ENCODE peak calls at places on chromosomes 2 and 18, in ten cellular contexts. A, L, C, G, I, T, E, H, U and W are unnamed samples.

GRCh38 chr18:582465-582864 is 2.3 kb downstream of the CETN1 start:
- DNase-seq in A (no peak), L (no peak), C (no peak), G (no peak), I (no peak), T (no peak), E (no peak), H (no peak), U (no peak), W (no peak)

GRCh38 chr2:187529977-187530721 is 24.1 kb downstream of the TFPI start:
- DNase-seq in A (no peak), L (no peak), C (no peak), G (no peak), I (no peak), T (no peak), E (no peak), H (no peak), U (no peak), W (no peak)

GRCh38 chr2:120729410-120730052 is 6.1 kb upstream of the GLI2 start:
- DNase-seq in A (no peak), L (no peak), C (no peak), G (peak; percentile 82), I (no peak), T (peak; percentile 76), E (no peak), H (peak; percentile 7), U (peak; percentile 87), W (no peak)

GRCh38 chr2:121709776-121710469 is 26.8 kb downstream of the NIFK start:
- DNase-seq in A (no peak), L (no peak), C (no peak), G (no peak), I (no peak), T (no peak), E (no peak), H (no peak), U (no peak), W (no peak)

GRCh38 chr2:217966399-217967068 is 36.3 kb downstream of the TNS1 start:
- DNase-seq in A (no peak), L (peak; percentile 28), C (no peak), G (no peak), I (no peak), T (no peak), E (no peak), H (no peak), U (peak; percentile 65), W (no peak)

GRCh38 chr18:616380-616995 is 19.7 kb downstream of the CLUL1 start:
- DNase-seq in A (peak; percentile 42), L (no peak), C (peak; percentile 21), G (peak; percentile 73), I (no peak), T (peak; percentile 30), E (peak; percentile 8), H (peak; percentile 68), U (peak; percentile 56), W (peak; percentile 52)

GRCh38 chr2:148813603-148814065 is 61.4 kb upstream of the KIF5C start:
- DNase-seq in A (no peak), L (no peak), C (no peak), G (no peak), I (no peak), T (no peak), E (peak; percentile 44), H (no peak), U (no peak), W (no peak)

GRCh38 chr2:146764301-146764700 is 1080.5 kb upstream of the ACVR2A start:
- DNase-seq in A (no peak), L (no peak), C (no peak), G (peak; percentile 19), I (no peak), T (no peak), E (no peak), H (no peak), U (no peak), W (no peak)

GRCh38 chr18:80086281-80086680 is 22.8 kb upstream of the ADNP2 start:
- DNase-seq in A (no peak), L (no peak), C (no peak), G (no peak), I (no peak), T (peak; percentile 40), E (no peak), H (peak; percentile 40), U (no peak), W (no peak)

GRCh38 chr2:27584597-27584996 is 1.8 kb downstream of the ZNF512 start:
- DNase-seq in A (no peak), L (no peak), C (no peak), G (no peak), I (no peak), T (no peak), E (no peak), H (peak; percentile 14), U (no peak), W (no peak)

GRCh38 chr2:118530976-118531375 is 316.5 kb downstream of the EN1 start:
- DNase-seq in A (no peak), L (no peak), C (no peak), G (no peak), I (no peak), T (peak; percentile 3), E (no peak), H (no peak), U (no peak), W (no peak)

GRCh38 chr2:98282109-98282508 is 64.1 kb upstream of the CNGA3 start:
- DNase-seq in A (no peak), L (no peak), C (no peak), G (no peak), I (no peak), T (no peak), E (no peak), H (peak; percentile 12), U (no peak), W (no peak)

GRCh38 chr2:96233880-96234316 is 25.3 kb upstream of the STARD7 start:
- DNase-seq in A (no peak), L (no peak), C (peak; percentile 34), G (no peak), I (no peak), T (no peak), E (no peak), H (no peak), U (no peak), W (peak; percentile 6)

GRCh38 chr2:70574618-70575017 is 21.0 kb upstream of the TGFA start:
- DNase-seq in A (no peak), L (no peak), C (no peak), G (no peak), I (no peak), T (no peak), E (no peak), H (no peak), U (no peak), W (no peak)

GRCh38 chr2:175236930-175237329 is 55.4 kb upstream of the ATP5MC3 start:
- DNase-seq in A (no peak), L (no peak), C (no peak), G (no peak), I (no peak), T (no peak), E (no peak), H (no peak), U (no peak), W (no peak)

GRCh38 chr2:12452211-12452610 is 264.5 kb upstream of the TRIB2 start:
- DNase-seq in A (no peak), L (no peak), C (no peak), G (peak; percentile 97), I (peak; percentile 82), T (no peak), E (no peak), H (no peak), U (peak; percentile 81), W (no peak)

GRCh38 chr2:129757915-129758421 is 221.5 kb upstream of the RAB6C start:
- DNase-seq in A (no peak), L (no peak), C (no peak), G (no peak), I (no peak), T (no peak), E (no peak), H (no peak), U (no peak), W (no peak)

GRCh38 chr2:8586397-8587051 is 95.3 kb upstream of the ID2 start:
- DNase-seq in A (no peak), L (no peak), C (no peak), G (no peak), I (no peak), T (no peak), E (no peak), H (no peak), U (no peak), W (no peak)

GRCh38 chr2:7430869-7431641 is 513.8 kb downstream of the RNF144A start:
- DNase-seq in A (no peak), L (no peak), C (no peak), G (no peak), I (no peak), T (no peak), E (peak; percentile 54), H (no peak), U (peak; percentile 10), W (no peak)

GRCh38 chr2:40034198-40034597 is 255.1 kb upstream of the THUMPD2 start:
- DNase-seq in A (no peak), L (no peak), C (no peak), G (peak; percentile 85), I (peak; percentile 70), T (peak; percentile 95), E (no peak), H (peak; percentile 57), U (peak; percentile 73), W (no peak)

GRCh38 chr2:27723372-27724144 is 48.0 kb upstream of the MRPL33 start:
- DNase-seq in A (peak; percentile 62), L (peak; percentile 62), C (no peak), G (peak; percentile 76), I (peak; percentile 46), T (peak; percentile 74), E (peak; percentile 53), H (peak; percentile 61), U (peak; percentile 76), W (peak; percentile 27)

GRCh38 chr18:66873899-66874298 is 270.0 kb upstream of the CDH19 start:
- DNase-seq in A (no peak), L (no peak), C (no peak), G (no peak), I (no peak), T (no peak), E (no peak), H (no peak), U (no peak), W (no peak)

GRCh38 chr2:232568161-232568560 is 17.7 kb downstream of the EIF4E2 start:
- DNase-seq in A (no peak), L (peak; percentile 56), C (no peak), G (peak; percentile 84), I (no peak), T (peak; percentile 91), E (no peak), H (peak; percentile 22), U (peak; percentile 84), W (no peak)

GRCh38 chr2:179917272-179917671 is 55.9 kb upstream of the ZNF385B start:
- DNase-seq in A (no peak), L (no peak), C (no peak), G (peak; percentile 80), I (peak; percentile 24), T (peak; percentile 36), E (no peak), H (peak; percentile 22), U (peak; percentile 57), W (no peak)

GRCh38 chr18:43422483-43422882 is 145.2 kb upstream of the SYT4 start:
- DNase-seq in A (peak; percentile 69), L (no peak), C (no peak), G (peak; percentile 10), I (no peak), T (no peak), E (no peak), H (peak; percentile 33), U (peak; percentile 21), W (no peak)

GRCh38 chr2:217979151-217979811 is 23.5 kb downstream of the TNS1 start:
- DNase-seq in A (no peak), L (no peak), C (no peak), G (peak; percentile 73), I (no peak), T (peak; percentile 43), E (no peak), H (no peak), U (peak; percentile 62), W (no peak)

GRCh38 chr2:40271066-40271465 is 180.8 kb downstream of the SLC8A1 start:
- DNase-seq in A (no peak), L (no peak), C (no peak), G (no peak), I (no peak), T (no peak), E (no peak), H (no peak), U (no peak), W (no peak)

GRCh38 chr2:240426797-240427721 is 8.4 kb upstream of the GPC1 start:
- DNase-seq in A (peak; percentile 10), L (peak; percentile 14), C (no peak), G (peak; percentile 84), I (no peak), T (no peak), E (peak; percentile 30), H (no peak), U (peak; percentile 19), W (no peak)